ENCODE peak calls at places on chromosomes 12 and 14, in nine cellular contexts. X is neuronal stem cell, P is GM23248, F is HCT116, K is mammary epithelial cell, B is SK-N-SH, E is astrocyte, Z is adipocyte, D is neural progenitor cell. L is an unnamed sample. For H3K9me3 and H3K4me1, the result is how much of the 10 kb centered on the place peaks cover.

GRCh38 chr12:50057000-50057841 is at the start of gene ASIC1:
- DNase-seq in E (peak), D (peak), P (peak), F (peak), B (peak), Z (peak), K (peak), X (peak), L (peak)

GRCh38 chr12:49761677-49762467 is 20.5 kb downstream of the TMBIM6 start:
- DNase-seq in X (no peak), E (no peak), D (no peak), B (no peak), Z (no peak), P (no peak), F (no peak), K (no peak), L (no peak)

GRCh38 chr12:102406033-102406584 is 74.3 kb downstream of the IGF1 start:
- DNase-seq in P (peak), F (no peak), E (peak), X (peak), Z (peak), K (peak), D (peak), B (peak), L (peak)

GRCh38 chr14:50397461-50398196 is 948 bp upstream of the CDKL1 start:
- DNase-seq in E (no peak), P (peak), D (peak), Z (peak), F (no peak), X (no peak), B (peak), K (peak), L (no peak)

GRCh38 chr14:29216774-29217232 is 450.2 kb downstream of the FOXG1 start:
- DNase-seq in K (no peak), D (no peak), F (no peak), Z (no peak), X (no peak), B (no peak), E (peak), P (peak), L (no peak)

GRCh38 chr12:79547735-79548347 is 142.9 kb downstream of the PAWR start:
- DNase-seq in B (peak), D (peak), K (no peak), Z (peak), F (peak), P (peak), E (peak), X (peak), L (peak)

GRCh38 chr14:46651526-46652144 is at the start of gene RPL10L:
- DNase-seq in F (no peak), E (no peak), Z (no peak), X (no peak), D (peak), K (no peak), B (peak), P (no peak), L (peak)

GRCh38 chr14:77181603-77182437 is at the start of gene TMEM63C:
- DNase-seq in E (peak), X (peak), B (peak), F (peak), D (peak), Z (no peak), K (peak), P (peak), L (peak)

GRCh38 chr14:90970167-90970600 is 90.3 kb downstream of the RPS6KA5 start:
- DNase-seq in D (no peak), P (no peak), K (peak), Z (no peak), E (peak), B (no peak), F (peak), X (no peak), L (no peak)

GRCh38 chr12:99959549-99960170 is 25.1 kb downstream of the ANKS1B start:
- DNase-seq in P (peak), Z (peak), K (peak), F (no peak), B (peak), E (peak), X (no peak), D (no peak), L (no peak)

GRCh38 chr12:81800298-81801148 is 41.4 kb upstream of the PPFIA2 start:
- DNase-seq in Z (peak), E (peak), B (no peak), D (peak), F (no peak), X (no peak), K (no peak), P (peak), L (peak)

GRCh38 chr14:73935666-73936065 is 14.2 kb downstream of the FAM161B start:
- DNase-seq in P (peak), D (no peak), Z (peak), X (no peak), E (no peak), K (no peak), B (peak), F (no peak), L (no peak)

GRCh38 chr12:2008677-2009076 is 4.4 kb upstream of the DCP1B start:
- DNase-seq in B (no peak), E (peak), K (no peak), X (no peak), P (no peak), Z (no peak), F (no peak), D (no peak), L (no peak)

GRCh38 chr12:52295663-52296062 is 4.3 kb upstream of the KRT81 start:
- DNase-seq in F (no peak), P (peak), K (peak), E (no peak), Z (no peak), B (no peak), X (no peak), D (no peak), L (peak)
- H3K9ac ChIP-seq in F (no peak), P (no peak), K (no peak), E (no peak), Z (no peak), B (no peak), X (no peak), D (no peak), L (no peak)

DNA sequence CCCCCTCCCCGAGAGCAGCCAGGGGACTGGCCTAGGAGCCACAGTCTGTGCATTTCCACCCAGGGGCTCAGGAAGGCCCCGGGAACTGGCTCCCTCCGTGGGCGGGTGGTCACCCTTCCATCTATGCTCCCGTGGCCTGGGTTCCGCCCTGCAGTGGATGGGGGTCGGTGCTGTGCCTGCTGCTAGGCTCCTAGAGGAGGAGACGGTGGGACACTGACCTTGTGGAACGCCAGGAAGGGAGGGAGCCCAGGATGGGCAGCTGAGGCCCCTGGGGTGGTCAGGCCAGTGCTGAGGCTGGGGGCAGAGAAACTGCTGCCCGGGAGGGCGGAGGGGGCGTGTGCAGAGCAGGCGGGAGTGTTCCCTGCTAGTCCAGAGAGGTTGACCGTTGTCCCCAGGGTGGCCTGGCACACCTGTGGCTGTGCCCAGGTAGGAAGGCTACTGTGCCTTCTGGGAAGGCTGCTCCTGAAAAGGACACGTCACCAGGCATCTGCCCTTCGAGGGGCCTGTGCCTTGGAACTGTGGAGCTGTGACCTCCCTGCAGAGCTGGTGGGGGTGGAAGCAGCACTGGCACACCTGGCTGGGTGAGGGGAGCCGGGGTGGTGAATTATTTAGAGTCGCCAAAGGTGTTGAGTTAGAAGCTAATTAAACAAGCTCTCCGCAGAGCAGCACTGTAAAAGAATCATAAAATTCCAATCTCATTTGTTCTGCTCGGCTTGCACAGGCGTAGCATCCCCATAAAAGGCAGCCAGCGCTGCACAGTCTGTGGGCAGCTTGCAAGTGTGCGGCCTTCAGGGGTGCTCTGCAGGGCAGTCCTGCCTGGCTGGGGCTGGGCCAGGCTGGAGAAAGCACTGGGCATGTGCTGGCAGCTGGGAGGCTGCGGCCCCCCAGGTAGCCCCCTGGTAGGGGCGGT is 145.1 kb downstream of the KIF26A start:
- DNase-seq in B (no peak), K (no peak), P (no peak), D (peak), Z (no peak), F (no peak), E (no peak), X (no peak), L (peak)
- H3K9me3 ChIP-seq in B (under half), K (half or more), P (under half), D (under half), Z (under half), F (under half), E (under half), X (under half), L (under half)

GRCh38 chr12:47207829-47208248 is 128.1 kb upstream of the AMIGO2 start:
- DNase-seq in B (no peak), K (no peak), P (no peak), Z (no peak), F (no peak), X (no peak), D (no peak), E (no peak), L (no peak)
- H3K4me1 ChIP-seq in B (under half), K (under half), P (under half), Z (under half), F (under half), X (under half), D (under half), E (under half), L (under half)

GRCh38 chr12:22172501-22172900 is 126.5 kb downstream of the CMAS start:
- DNase-seq in B (no peak), P (no peak), E (no peak), D (no peak), X (no peak), F (no peak), K (no peak), Z (no peak), L (no peak)

GRCh38 chr12:22164101-22164500 is 118.1 kb downstream of the CMAS start:
- DNase-seq in B (no peak), Z (no peak), K (no peak), X (no peak), P (no peak), F (no peak), E (no peak), D (no peak), L (no peak)

GRCh38 chr12:22163594-22163993 is 117.6 kb downstream of the CMAS start:
- DNase-seq in P (no peak), X (no peak), E (no peak), Z (no peak), B (no peak), K (no peak), D (no peak), F (no peak), L (no peak)

GRCh38 chr12:22173154-22173553 is 127.1 kb downstream of the CMAS start:
- DNase-seq in Z (no peak), D (no peak), K (no peak), B (no peak), P (peak), X (no peak), F (no peak), E (no peak), L (no peak)

DNA sequence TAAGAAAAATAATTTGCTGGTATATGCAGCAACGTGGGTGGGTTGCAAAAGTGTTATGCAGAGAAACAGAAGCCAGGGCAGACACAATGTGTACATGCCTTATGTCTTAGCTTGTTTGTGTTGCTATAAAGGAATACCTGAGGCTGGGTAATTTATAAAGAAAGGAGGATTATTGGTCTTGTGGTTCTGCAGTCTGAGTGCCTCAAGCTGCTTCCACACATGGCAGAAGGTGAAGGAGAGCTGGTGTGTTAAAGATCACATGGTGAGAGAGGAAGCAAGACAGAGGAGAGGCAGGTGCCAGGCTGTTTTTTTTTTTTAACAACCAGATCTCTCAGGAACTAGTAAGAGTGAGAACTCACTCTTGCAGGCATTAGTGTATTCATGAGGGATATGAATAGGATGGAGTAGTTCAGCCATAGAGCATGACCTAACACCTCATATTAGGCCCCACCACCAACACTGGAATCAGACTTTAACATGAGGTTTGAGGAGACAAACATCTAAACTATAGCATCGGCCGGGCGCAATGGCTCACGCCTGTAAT is 123.3 kb downstream of the CMAS start:
- DNase-seq in K (peak), D (no peak), X (no peak), Z (no peak), E (no peak), F (no peak), B (no peak), P (no peak), L (no peak)
- H3K9ac ChIP-seq in K (no peak), D (no peak), X (no peak), Z (no peak), E (no peak), F (no peak), B (no peak), P (no peak), L (no peak)

DNA sequence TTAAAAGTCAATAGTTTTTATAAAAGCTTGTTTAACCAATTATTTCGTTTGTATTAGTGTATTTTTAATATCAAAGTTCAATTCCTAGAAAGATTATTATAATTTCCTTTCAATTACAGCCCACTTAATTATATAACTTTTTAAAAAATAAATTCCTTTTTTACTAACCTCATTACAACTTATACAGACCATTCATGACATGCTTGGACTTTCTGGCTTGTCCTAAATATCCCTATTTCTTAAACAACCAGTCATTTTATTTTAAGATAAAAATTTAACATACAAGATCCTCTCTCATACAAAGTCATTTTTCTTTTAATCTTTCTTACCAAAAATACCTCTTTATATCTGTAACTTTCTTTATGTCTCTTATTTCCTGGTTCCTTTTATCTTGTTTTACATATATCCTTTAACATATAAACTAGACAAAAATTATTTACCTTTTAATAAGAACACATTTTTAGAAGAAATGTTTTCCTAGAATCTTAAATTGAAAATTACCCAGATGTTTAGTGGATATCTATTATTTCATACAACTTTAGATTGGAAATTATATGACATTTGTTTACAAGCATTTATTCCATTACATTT is 10.4 kb upstream of the TMEM263 start:
- DNase-seq in P (no peak), Z (no peak), E (no peak), D (peak), K (no peak), B (no peak), F (no peak), X (no peak), L (no peak)
- H3K9me3 ChIP-seq in P (under half), Z (under half), E (under half), D (under half), K (under half), B (under half), F (under half), X (under half), L (half or more)

L was measured in endodermal cell.